ENCODE peak calls at places on chromosomes 2 and 18, in four cellular contexts. E is HepG2, K is GM12878, C is H1. O is an unnamed sample.
A peak's percentile ranks its signal among the peaks of the same experiment; 100 is the strongest.

GRCh38 chr2:20611077-20611843 is 39.6 kb downstream of the HS1BP3 start:
- DNase-seq in E (peak; percentile 100), C (no peak), K (no peak), O (peak; percentile 41)

GRCh38 chr18:2387588-2387987 is 183.7 kb downstream of the METTL4 start:
- DNase-seq in E (no peak), C (no peak), K (no peak), O (no peak)

GRCh38 chr2:63827749-63828148 is 13.9 kb upstream of the UGP2 start:
- DNase-seq in E (peak; percentile 92), C (no peak), K (no peak), O (peak; percentile 43)

GRCh38 chr2:237149425-237149824 is 63.7 kb downstream of the COPS8 start:
- DNase-seq in E (no peak), K (no peak), C (no peak), O (no peak)

GRCh38 chr18:48024891-48025660 is 94.6 kb upstream of the SMAD2 start:
- DNase-seq in C (no peak), K (no peak), E (no peak), O (no peak)

GRCh38 chr18:3585656-3586509 is 135.9 kb downstream of the TGIF1 start:
- DNase-seq in C (peak; percentile 63), K (no peak), E (peak; percentile 92), O (peak; percentile 93)

GRCh38 chr2:144099746-144100438 is 420.0 kb downstream of the ZEB2 start:
- DNase-seq in K (no peak), C (no peak), E (no peak), O (no peak)

GRCh38 chr2:190972846-190973245 is 41.1 kb downstream of the STAT1 start:
- DNase-seq in K (no peak), E (no peak), C (no peak), O (no peak)

GRCh38 chr18:10412933-10413332 is 41.5 kb upstream of the APCDD1 start:
- DNase-seq in K (no peak), E (no peak), C (no peak), O (no peak)

GRCh38 chr18:40234217-40234616 is 1720.8 kb upstream of the PIK3C3 start:
- DNase-seq in K (no peak), E (no peak), C (no peak), O (no peak)

GRCh38 chr2:24021122-24021998 is 11.5 kb downstream of the MFSD2B start:
- DNase-seq in K (no peak), C (peak; percentile 43), E (peak; percentile 61), O (peak; percentile 55)

GRCh38 chr2:45777996-45778719 is 126.7 kb downstream of the PRKCE start:
- DNase-seq in C (no peak), E (no peak), K (no peak), O (no peak)

GRCh38 chr18:3450358-3451107 is 561 bp downstream of the TGIF1 start:
- DNase-seq in C (no peak), K (no peak), E (no peak), O (peak; percentile 38)

GRCh38 chr2:233213975-233214374 is 37.5 kb upstream of the ATG16L1 start:
- DNase-seq in E (no peak), C (no peak), K (no peak), O (no peak)

GRCh38 chr2:25358836-25359235 is 17.1 kb upstream of the DNMT3A start:
- DNase-seq in C (no peak), K (no peak), E (no peak), O (no peak)

GRCh38 chr2:190649035-190649797 is at the start of gene NAB1:
- DNase-seq in E (peak; percentile 15), C (no peak), K (no peak), O (peak; percentile 35)

GRCh38 chr2:7524211-7524594 is 607.0 kb downstream of the RNF144A start:
- DNase-seq in E (no peak), K (no peak), C (no peak), O (no peak)

GRCh38 chr18:10989486-10989885 is 159.9 kb downstream of the PIEZO2 start:
- DNase-seq in K (no peak), E (no peak), C (no peak), O (no peak)

GRCh38 chr2:27095745-27096651 is 9.4 kb downstream of the KHK start:
- DNase-seq in E (peak; percentile 97), C (no peak), K (no peak), O (peak; percentile 72)

GRCh38 chr2:233141888-233142287 is 81.7 kb downstream of the INPP5D start:
- DNase-seq in E (no peak), K (no peak), C (no peak), O (no peak)

GRCh38 chr2:174039551-174040416 is 74.6 kb upstream of the SP3 start:
- DNase-seq in C (peak; percentile 77), K (peak; percentile 84), E (peak; percentile 88), O (peak; percentile 95)

GRCh38 chr2:69077224-69077953 is 64.4 kb downstream of the ANTXR1 start:
- DNase-seq in K (no peak), E (no peak), C (no peak), O (no peak)

DNA sequence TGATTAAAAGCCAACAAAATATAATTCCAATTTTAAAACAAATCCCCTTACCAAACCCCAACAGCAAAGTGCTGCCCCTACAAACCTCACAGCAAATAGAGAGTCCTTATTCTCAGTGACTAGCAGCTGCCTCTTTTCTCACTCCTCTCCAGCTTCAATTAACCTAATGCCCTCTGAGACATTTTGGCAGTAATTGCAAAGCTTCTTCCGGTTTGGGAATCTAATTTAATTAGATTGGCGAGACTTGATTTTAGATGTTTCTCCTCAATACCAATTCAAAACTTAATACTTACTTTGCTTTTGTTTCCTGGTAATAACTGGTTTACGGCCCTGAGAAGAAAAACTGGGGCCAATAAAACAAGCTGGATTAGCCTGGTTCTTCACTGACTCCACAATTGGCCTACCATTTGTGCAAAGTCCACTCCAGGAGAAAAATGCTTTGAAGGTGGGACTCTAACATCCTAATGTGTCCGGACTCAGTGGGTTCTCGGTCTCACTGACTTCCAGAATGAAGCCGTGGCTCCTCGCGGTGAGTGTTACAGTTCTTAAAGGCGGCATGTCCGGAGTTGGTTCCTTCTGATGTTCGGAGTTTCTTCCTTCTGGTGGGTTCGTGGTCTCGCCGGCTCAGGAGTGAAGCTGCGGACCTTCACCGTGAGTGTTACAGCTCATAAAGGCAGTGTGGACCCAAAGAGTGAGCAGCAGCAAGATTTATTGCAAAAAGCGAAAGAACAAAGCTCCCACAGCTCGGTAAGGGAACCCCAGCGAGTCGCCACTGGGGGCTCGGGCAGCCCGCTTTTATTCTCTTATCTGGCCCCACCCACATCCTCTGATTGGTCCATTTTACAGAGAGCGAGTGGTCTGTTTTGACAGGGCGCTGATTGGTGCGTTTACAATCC is 52.8 kb downstream of the SLC35F5 start:
- DNase-seq in C (no peak), E (no peak), K (no peak), O (no peak)
- TF ChIP-seq HDAC6 in C (no peak), E (no peak), K (no peak), O (no peak)

DNA sequence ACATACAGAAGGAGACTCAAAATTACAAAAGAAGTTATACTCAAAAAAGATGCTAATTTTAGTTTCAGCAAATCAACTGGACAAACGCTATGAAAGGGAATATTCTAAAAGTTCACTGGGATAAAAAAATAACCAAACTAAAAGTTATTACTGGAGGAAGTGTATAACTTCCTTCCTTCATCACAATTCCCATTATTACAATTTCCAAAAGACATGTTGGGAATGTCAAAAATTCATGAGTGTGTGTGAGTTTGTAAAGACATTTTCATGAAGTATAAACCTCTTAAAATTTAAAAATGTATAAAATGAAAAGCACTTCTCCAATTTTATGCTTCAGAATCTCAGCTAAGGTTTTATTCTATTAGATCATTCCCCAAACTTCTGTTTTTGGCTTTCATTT is 67.8 kb downstream of the MERTK start:
- DNase-seq in C (no peak), K (no peak), E (no peak), O (no peak)
- TF ChIP-seq HDAC6 in C (no peak), K (no peak), E (no peak), O (no peak)

GRCh38 chr2:17892726-17893534 is 14.5 kb downstream of the KCNS3 start:
- DNase-seq in E (no peak), C (no peak), K (no peak), O (no peak)
- TF ChIP-seq HDAC6 in E (no peak), C (no peak), K (no peak), O (no peak)

GRCh38 chr2:240451791-240452470 is 16.5 kb downstream of the GPC1 start:
- DNase-seq in K (no peak), C (no peak), E (no peak), O (no peak)
- TF ChIP-seq HDAC6 in K (no peak), C (no peak), E (no peak), O (no peak)

DNA sequence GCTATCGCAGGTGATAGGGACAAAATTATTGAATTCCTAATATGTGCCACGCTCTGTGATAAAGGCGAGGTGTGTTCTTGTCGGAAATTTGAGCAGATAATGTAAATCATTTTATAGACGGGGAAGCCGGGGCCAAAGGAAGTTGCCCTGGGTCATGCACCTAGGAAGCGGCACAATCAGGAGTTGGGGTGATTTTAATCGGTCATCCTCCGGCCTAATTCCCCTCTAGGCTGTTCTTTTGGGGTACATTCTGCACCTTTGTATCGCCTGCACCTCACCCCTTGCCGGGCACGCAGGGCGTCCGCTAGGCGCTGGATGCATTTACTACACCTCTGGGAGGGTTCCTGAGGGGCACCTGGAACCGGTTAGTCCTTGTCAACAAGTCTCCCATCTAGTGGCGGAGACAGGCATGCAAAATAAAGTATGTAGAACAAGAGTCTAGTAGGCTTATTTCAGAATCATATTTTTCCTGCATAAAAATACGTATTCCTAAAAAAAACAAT is 605 bp upstream of the TEX261 start:
- DNase-seq in K (no peak), C (no peak), E (peak; percentile 78), O (peak; percentile 50)
- TF ChIP-seq HDAC6 in K (no peak), C (no peak), E (no peak), O (no peak)

GRCh38 chr2:229601396-229601795 is 113.0 kb downstream of the DNER start:
- DNase-seq in E (no peak), C (no peak), K (no peak), O (no peak)
- TF ChIP-seq HDAC6 in E (no peak), C (no peak), K (no peak), O (no peak)

GRCh38 chr2:37585982-37586621 is 85.3 kb downstream of the CDC42EP3 start:
- DNase-seq in K (peak; percentile 68), C (no peak), E (no peak), O (peak; percentile 38)
- TF ChIP-seq HDAC6 in K (no peak), C (no peak), E (no peak), O (no peak)

DNA sequence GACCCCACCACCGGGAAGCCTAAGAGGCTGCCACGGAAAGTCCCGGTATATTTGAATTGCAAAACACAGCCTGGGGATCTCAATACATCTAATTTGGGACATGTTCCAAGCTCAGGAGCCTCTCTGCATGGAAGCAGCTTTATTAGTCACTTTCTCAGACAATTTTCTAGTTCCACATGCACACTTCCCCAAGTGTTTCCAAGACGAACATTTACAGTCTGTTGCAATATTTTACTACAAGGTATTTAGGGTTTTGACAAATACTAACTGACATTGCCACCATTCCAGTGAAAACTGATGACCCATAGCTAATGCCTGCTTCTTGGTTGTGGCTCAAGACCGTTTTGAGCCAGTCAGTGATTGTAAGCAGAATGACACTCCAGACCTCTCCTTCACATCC is 145.3 kb downstream of the NCKAP5 start:
- DNase-seq in K (no peak), C (no peak), E (no peak), O (no peak)
- TF ChIP-seq HDAC6 in K (no peak), C (no peak), E (no peak), O (no peak)